ENCODE peak calls at places on chromosomes 12 and 14, in nine cellular contexts. I is NCI-H345; V is effector memory CD8-positive, alpha-beta T cell; X is D341Med; J is AG20443; M is H7; C is WTC11; Q is adipocyte; L is lower lobe of right lung. N is an unnamed sample.

GRCh38 chr12:131105351-131105735 is 151.6 kb downstream of the ADGRD1 start:
- DNase-seq in I (no peak), V (no peak), X (no peak), J (no peak), M (no peak), C (no peak), Q (no peak), L (no peak), N (no peak)

GRCh38 chr12:63928305-63928704 is 83.8 kb downstream of the SRGAP1 start:
- DNase-seq in I (no peak), V (no peak), X (no peak), J (no peak), M (no peak), C (no peak), Q (no peak), L (no peak), N (no peak)

GRCh38 chr12:109139360-109139759 is 23.0 kb downstream of the ACACB start:
- DNase-seq in I (no peak), V (no peak), X (no peak), J (no peak), M (no peak), C (no peak), Q (no peak), L (no peak), N (no peak)

GRCh38 chr12:5912011-5912410 is 33.0 kb downstream of the ANO2 start:
- DNase-seq in I (no peak), V (no peak), X (no peak), J (no peak), M (peak), C (no peak), Q (no peak), L (no peak), N (no peak)

GRCh38 chr12:56601503-56601902 is 28.6 kb downstream of the BAZ2A start:
- DNase-seq in I (no peak), V (no peak), X (peak), J (peak), M (peak), C (peak), Q (no peak), L (no peak), N (no peak)

GRCh38 chr14:76775695-76776305 is 14.5 kb downstream of the VASH1 start:
- DNase-seq in I (no peak), V (no peak), X (peak), J (no peak), M (peak), C (no peak), Q (no peak), L (no peak), N (no peak)

GRCh38 chr12:121424632-121424992 is 24.7 kb downstream of the RNF34 start:
- DNase-seq in I (no peak), V (no peak), X (no peak), J (no peak), M (no peak), C (no peak), Q (no peak), L (no peak), N (no peak)

GRCh38 chr12:67220065-67220464 is 49.1 kb upstream of the CAND1 start:
- DNase-seq in I (no peak), V (no peak), X (peak), J (peak), M (no peak), C (peak), Q (peak), L (no peak), N (peak)

GRCh38 chr12:759628-760027 is 7.2 kb downstream of the WNK1 start:
- DNase-seq in I (no peak), V (no peak), X (no peak), J (no peak), M (no peak), C (no peak), Q (no peak), L (no peak), N (no peak)

GRCh38 chr12:129673807-129674206 is 230.0 kb downstream of the TMEM132D start:
- DNase-seq in I (no peak), V (no peak), X (no peak), J (no peak), M (no peak), C (no peak), Q (no peak), L (no peak), N (no peak)

N was measured in NCI-H146.